ENCODE peak calls at places on chromosomes 1 and 21, in four cellular contexts. One of them, this sample, is unnamed.

GRCh38 chr1:110480356-110481096 is 29.6 kb downstream of the PROK1 start:
- DNase-seq in GM23338: no peak
- DNase-seq in tibial artery: no peak
- DNase-seq in H1: no peak
- DNase-seq in this sample: no peak

GRCh38 chr1:147273409-147274307 is 31.2 kb downstream of the CHD1L start:
- DNase-seq in GM23338: peak; percentile 76
- DNase-seq in tibial artery: no peak
- DNase-seq in H1: no peak
- DNase-seq in this sample: peak; percentile 25

GRCh38 chr21:38985423-38986378 is 180.0 kb downstream of the ETS2 start:
- DNase-seq in GM23338: no peak
- DNase-seq in tibial artery: peak; percentile 89
- DNase-seq in H1: no peak
- DNase-seq in this sample: no peak

GRCh38 chr1:206911064-206911663 is 10.6 kb downstream of the FCMR start:
- DNase-seq in GM23338: peak; percentile 58
- DNase-seq in tibial artery: peak; percentile 15
- DNase-seq in H1: no peak
- DNase-seq in this sample: peak; percentile 60

GRCh38 chr1:10299174-10299573 is 88.8 kb downstream of the KIF1B start:
- DNase-seq in GM23338: no peak
- DNase-seq in tibial artery: no peak
- DNase-seq in H1: no peak
- DNase-seq in this sample: no peak

GRCh38 chr1:219273088-219273686 is 99.5 kb downstream of the LYPLAL1 start:
- DNase-seq in GM23338: no peak
- DNase-seq in tibial artery: no peak
- DNase-seq in H1: no peak
- DNase-seq in this sample: no peak

GRCh38 chr1:154838473-154838872 is 31.6 kb downstream of the KCNN3 start:
- DNase-seq in GM23338: no peak
- DNase-seq in tibial artery: no peak
- DNase-seq in H1: no peak
- DNase-seq in this sample: no peak

GRCh38 chr1:177122461-177122860 is 42.1 kb downstream of the ASTN1 start:
- DNase-seq in GM23338: no peak
- DNase-seq in tibial artery: no peak
- DNase-seq in H1: no peak
- DNase-seq in this sample: no peak

GRCh38 chr1:44290250-44291094 is 64.6 kb downstream of the ERI3 start:
- DNase-seq in GM23338: peak; percentile 30
- DNase-seq in tibial artery: no peak
- DNase-seq in H1: no peak
- DNase-seq in this sample: no peak

GRCh38 chr21:43025636-43026180 is 49.9 kb downstream of the CBS start:
- DNase-seq in GM23338: no peak
- DNase-seq in tibial artery: no peak
- DNase-seq in H1: no peak
- DNase-seq in this sample: no peak

GRCh38 chr1:117570988-117571409 is 34.8 kb upstream of the TENT5C start:
- DNase-seq in GM23338: peak; percentile 33
- DNase-seq in tibial artery: peak; percentile 42
- DNase-seq in H1: no peak
- DNase-seq in this sample: no peak

GRCh38 chr1:162678439-162678838 is 46.2 kb downstream of the DDR2 start:
- DNase-seq in GM23338: no peak
- DNase-seq in tibial artery: no peak
- DNase-seq in H1: no peak
- DNase-seq in this sample: no peak

GRCh38 chr1:153466908-153467307 is 6.5 kb upstream of the S100A7 start:
- DNase-seq in GM23338: no peak
- DNase-seq in tibial artery: no peak
- DNase-seq in H1: no peak
- DNase-seq in this sample: no peak

GRCh38 chr1:204417231-204417997 is 5.8 kb upstream of the PPP1R15B start:
- DNase-seq in GM23338: no peak
- DNase-seq in tibial artery: peak; percentile 91
- DNase-seq in H1: no peak
- DNase-seq in this sample: no peak

GRCh38 chr1:151668090-151668489 is 48.5 kb downstream of the CELF3 start:
- DNase-seq in GM23338: no peak
- DNase-seq in tibial artery: no peak
- DNase-seq in H1: no peak
- DNase-seq in this sample: no peak

GRCh38 chr21:42063206-42063577 is 7.9 kb upstream of the UMODL1 start:
- DNase-seq in GM23338: no peak
- DNase-seq in tibial artery: no peak
- DNase-seq in H1: no peak
- DNase-seq in this sample: no peak

GRCh38 chr1:113057006-113057405 is 16.0 kb upstream of the LRIG2 start:
- DNase-seq in GM23338: peak; percentile 41
- DNase-seq in tibial artery: no peak
- DNase-seq in H1: no peak
- DNase-seq in this sample: no peak

GRCh38 chr1:219176168-219176567 is 2.5 kb downstream of the LYPLAL1 start:
- DNase-seq in GM23338: no peak
- DNase-seq in tibial artery: no peak
- DNase-seq in H1: no peak
- DNase-seq in this sample: no peak

GRCh38 chr1:66760506-66760905 is 8.2 kb downstream of the DYNLT5 start:
- DNase-seq in GM23338: no peak
- DNase-seq in tibial artery: no peak
- DNase-seq in H1: no peak
- DNase-seq in this sample: no peak

GRCh38 chr1:55741516-55741915 is 526.4 kb upstream of the USP24 start:
- DNase-seq in GM23338: no peak
- DNase-seq in tibial artery: no peak
- DNase-seq in H1: no peak
- DNase-seq in this sample: no peak

GRCh38 chr1:30641557-30642353 is 81.6 kb downstream of the MATN1 start:
- DNase-seq in GM23338: no peak
- DNase-seq in tibial artery: no peak
- DNase-seq in H1: no peak
- DNase-seq in this sample: no peak

GRCh38 chr21:31945576-31945975 is 72.8 kb downstream of the HUNK start:
- DNase-seq in GM23338: no peak
- DNase-seq in tibial artery: no peak
- DNase-seq in H1: no peak
- DNase-seq in this sample: no peak

GRCh38 chr21:36854391-36854790 is 112.1 kb downstream of the HLCS start:
- DNase-seq in GM23338: peak; percentile 89
- DNase-seq in tibial artery: no peak
- DNase-seq in H1: peak; percentile 29
- DNase-seq in this sample: peak; percentile 23

GRCh38 chr1:70048336-70048735 is 157.0 kb downstream of the LRRC40 start:
- DNase-seq in GM23338: no peak
- DNase-seq in tibial artery: no peak
- DNase-seq in H1: no peak
- DNase-seq in this sample: no peak

GRCh38 chr1:59494145-59494824 is 197.4 kb downstream of the FGGY start:
- DNase-seq in GM23338: no peak
- DNase-seq in tibial artery: no peak
- DNase-seq in H1: no peak
- DNase-seq in this sample: no peak

GRCh38 chr1:36327421-36328087 is 4.1 kb upstream of the EVA1B start:
- DNase-seq in GM23338: no peak
- DNase-seq in tibial artery: no peak
- DNase-seq in H1: no peak
- DNase-seq in this sample: no peak

GRCh38 chr1:89555550-89555949 is 30.9 kb downstream of the LRRC8B start:
- DNase-seq in GM23338: no peak
- DNase-seq in tibial artery: no peak
- DNase-seq in H1: no peak
- DNase-seq in this sample: no peak

GRCh38 chr1:109669246-109669948 is 1.5 kb downstream of the GSTM2 start:
- DNase-seq in GM23338: no peak
- DNase-seq in tibial artery: no peak
- DNase-seq in H1: no peak
- DNase-seq in this sample: no peak

GRCh38 chr1:182939413-182939812 is 13.6 kb downstream of the SHCBP1L start:
- DNase-seq in GM23338: no peak
- DNase-seq in tibial artery: no peak
- DNase-seq in H1: no peak
- DNase-seq in this sample: no peak

GRCh38 chr1:80358141-80358540 is 1351.6 kb upstream of the ADGRL4 start:
- DNase-seq in GM23338: no peak
- DNase-seq in tibial artery: no peak
- DNase-seq in H1: no peak
- DNase-seq in this sample: no peak

GRCh38 chr1:160400646-160401486 is 502 bp downstream of the VANGL2 start:
- DNase-seq in GM23338: peak; percentile 82
- DNase-seq in tibial artery: no peak
- DNase-seq in H1: no peak
- DNase-seq in this sample: peak; percentile 21

GRCh38 chr1:51330331-51331201 is at the start of gene TTC39A:
- DNase-seq in GM23338: peak; percentile 51
- DNase-seq in tibial artery: no peak
- DNase-seq in H1: no peak
- DNase-seq in this sample: no peak

GRCh38 chr1:48547521-48547920 is 75.5 kb upstream of the SPATA6 start:
- DNase-seq in GM23338: no peak
- DNase-seq in tibial artery: no peak
- DNase-seq in H1: no peak
- DNase-seq in this sample: no peak

GRCh38 chr1:8597455-8597854 is 220.0 kb downstream of the RERE start:
- DNase-seq in GM23338: no peak
- DNase-seq in tibial artery: no peak
- DNase-seq in H1: no peak
- DNase-seq in this sample: no peak

GRCh38 chr1:8598783-8599182 is 218.7 kb downstream of the RERE start:
- DNase-seq in GM23338: no peak
- DNase-seq in tibial artery: no peak
- DNase-seq in H1: no peak
- DNase-seq in this sample: no peak

GRCh38 chr1:8600336-8600735 is 217.1 kb downstream of the RERE start:
- DNase-seq in GM23338: no peak
- DNase-seq in tibial artery: no peak
- DNase-seq in H1: no peak
- DNase-seq in this sample: no peak

GRCh38 chr1:8599813-8600212 is 217.6 kb downstream of the RERE start:
- DNase-seq in GM23338: no peak
- DNase-seq in tibial artery: no peak
- DNase-seq in H1: no peak
- DNase-seq in this sample: no peak

GRCh38 chr1:8598060-8598724 is 219.2 kb downstream of the RERE start:
- DNase-seq in GM23338: peak; percentile 52
- DNase-seq in tibial artery: no peak
- DNase-seq in H1: no peak
- DNase-seq in this sample: no peak
- H3K27ac ChIP-seq in GM23338: peak overlapping the region; percentile 42
- H3K27ac ChIP-seq in tibial artery: peak overlapping the region; percentile 55
- H3K27ac ChIP-seq in H1: no peak overlapping the region
- H3K27ac ChIP-seq in this sample: no peak overlapping the region

GRCh38 chr1:54326577-54327385 is 79.4 kb downstream of the SSBP3 start:
- DNase-seq in GM23338: no peak
- DNase-seq in tibial artery: no peak
- DNase-seq in H1: no peak
- DNase-seq in this sample: no peak

GRCh38 chr1:54327386-54328116 is 78.6 kb downstream of the SSBP3 start:
- DNase-seq in GM23338: no peak
- DNase-seq in tibial artery: no peak
- DNase-seq in H1: no peak
- DNase-seq in this sample: no peak

GRCh38 chr1:54325705-54326461 is 80.3 kb downstream of the SSBP3 start:
- DNase-seq in GM23338: no peak
- DNase-seq in tibial artery: no peak
- DNase-seq in H1: no peak
- DNase-seq in this sample: no peak

GRCh38 chr1:54329337-54329954 is 76.7 kb downstream of the SSBP3 start:
- DNase-seq in GM23338: no peak
- DNase-seq in tibial artery: no peak
- DNase-seq in H1: no peak
- DNase-seq in this sample: no peak

DNA sequence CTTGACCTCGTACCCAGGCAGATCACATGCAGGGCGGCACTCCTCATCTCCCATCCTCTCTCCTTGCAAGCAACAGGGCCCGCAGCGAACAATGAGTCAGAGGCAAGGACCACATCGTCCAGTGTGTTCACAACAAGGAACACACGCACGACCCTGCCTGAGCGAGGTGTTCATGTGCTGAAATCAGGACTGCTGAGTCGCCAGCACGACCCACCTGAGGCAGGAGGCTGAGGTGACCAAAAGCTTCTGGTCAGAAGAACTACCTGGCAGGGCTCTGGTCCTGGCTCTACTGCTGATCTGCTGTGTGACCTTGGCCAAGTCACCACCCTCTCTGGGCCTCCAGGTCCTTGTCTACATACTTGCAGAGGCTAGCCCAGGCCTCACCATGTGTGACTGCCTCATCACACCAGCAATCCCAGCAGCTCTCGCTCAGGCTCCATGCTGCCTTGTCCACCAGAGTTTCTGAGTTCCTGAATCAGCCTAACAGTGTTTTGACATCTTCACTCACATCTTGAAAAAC is 78.0 kb downstream of the SSBP3 start:
- DNase-seq in GM23338: no peak
- DNase-seq in tibial artery: no peak
- DNase-seq in H1: no peak
- DNase-seq in this sample: no peak
- H3K27ac ChIP-seq in GM23338: peak overlapping the region; percentile 60
- H3K27ac ChIP-seq in tibial artery: peak overlapping the region; percentile 52
- H3K27ac ChIP-seq in H1: peak overlapping the region; percentile 34
- H3K27ac ChIP-seq in this sample: no peak overlapping the region

GRCh38 chr1:12543747-12544146 is 74.3 kb downstream of the DHRS3 start:
- DNase-seq in GM23338: no peak
- DNase-seq in tibial artery: no peak
- DNase-seq in H1: no peak
- DNase-seq in this sample: no peak
- H3K27ac ChIP-seq in GM23338: no peak overlapping the region
- H3K27ac ChIP-seq in tibial artery: no peak overlapping the region
- H3K27ac ChIP-seq in H1: no peak overlapping the region
- H3K27ac ChIP-seq in this sample: no peak overlapping the region

DNA sequence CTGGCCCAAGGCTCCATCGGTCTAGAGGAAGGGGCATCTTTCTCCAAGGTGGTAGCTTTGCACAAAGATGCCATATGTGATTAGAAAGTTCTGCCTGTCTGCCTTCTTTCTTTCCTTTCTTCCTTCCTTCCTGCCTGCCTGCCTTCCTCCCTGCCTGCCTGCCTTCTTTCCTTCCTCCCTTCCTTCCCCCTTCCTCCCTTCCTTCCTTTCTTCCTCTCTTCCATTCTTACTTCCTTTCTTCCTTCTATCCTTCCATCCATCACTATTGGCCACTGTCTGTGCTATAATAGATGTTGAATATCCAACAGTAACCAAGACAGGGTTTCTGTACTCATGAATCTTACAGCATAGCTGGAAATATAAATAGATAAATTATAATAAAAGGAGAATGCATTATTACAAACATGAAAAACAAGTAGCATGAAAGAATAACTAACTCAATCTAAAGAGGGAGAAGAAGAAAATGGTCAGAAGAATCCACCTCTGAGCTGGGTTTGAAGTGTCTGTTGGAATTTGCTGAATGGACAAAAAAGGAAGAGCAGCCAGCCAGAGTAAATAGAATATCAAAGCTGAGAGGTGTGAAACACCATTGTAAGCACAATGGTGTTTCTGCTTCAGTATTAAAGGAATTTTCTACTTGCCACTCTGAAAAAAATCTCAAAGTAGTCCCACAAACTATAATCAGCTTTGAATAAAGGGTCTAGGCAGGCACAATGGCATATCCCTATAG is 250.6 kb upstream of the NR5A2 start:
- DNase-seq in GM23338: peak; percentile 12
- DNase-seq in tibial artery: no peak
- DNase-seq in H1: no peak
- DNase-seq in this sample: no peak
- H3K27ac ChIP-seq in GM23338: no peak overlapping the region
- H3K27ac ChIP-seq in tibial artery: no peak overlapping the region
- H3K27ac ChIP-seq in H1: no peak overlapping the region
- H3K27ac ChIP-seq in this sample: no peak overlapping the region

This sample was measured in CD8-positive, alpha-beta memory T cell.